ENCODE peak calls at places on chromosomes 4 and X, in ten cellular contexts. W, Q, X, N, T, Y, R, P, V and M are unnamed samples.

GRCh38 chrX:149498767-149499166 is 6.3 kb downstream of the IDS start:
- DNase-seq in W (no peak), Q (no peak), X (no peak), N (no peak), T (no peak), Y (no peak), R (no peak), P (no peak), V (no peak), M (no peak)

GRCh38 chr4:54318904-54319303 is 89.8 kb downstream of the PDGFRA start:
- DNase-seq in W (peak), Q (no peak), X (no peak), N (peak), T (peak), Y (peak), R (peak), P (no peak), V (no peak), M (no peak)

GRCh38 chr4:13329963-13330362 is 154.2 kb downstream of the RAB28 start:
- DNase-seq in W (peak), Q (no peak), X (no peak), N (peak), T (peak), Y (peak), R (peak), P (no peak), V (no peak), M (no peak)

GRCh38 chr4:98006814-98007412 is 136.4 kb downstream of the STPG2 start:
- DNase-seq in W (no peak), Q (no peak), X (no peak), N (no peak), T (no peak), Y (no peak), R (no peak), P (no peak), V (no peak), M (no peak)

GRCh38 chr4:148445071-148445902 is 3.1 kb upstream of the NR3C2 start:
- DNase-seq in W (peak), Q (peak), X (peak), N (no peak), T (no peak), Y (no peak), R (peak), P (peak), V (no peak), M (no peak)

GRCh38 chr4:147453561-147454141 is 27.2 kb upstream of the EDNRA start:
- DNase-seq in W (peak), Q (no peak), X (no peak), N (peak), T (no peak), Y (peak), R (peak), P (no peak), V (no peak), M (no peak)

GRCh38 chr4:7828926-7829325 is 110.7 kb downstream of the AFAP1 start:
- DNase-seq in W (no peak), Q (no peak), X (no peak), N (peak), T (no peak), Y (peak), R (no peak), P (no peak), V (no peak), M (no peak)

GRCh38 chr4:75924309-75924708 is 16.5 kb downstream of the NAAA start:
- DNase-seq in W (no peak), Q (no peak), X (no peak), N (no peak), T (no peak), Y (no peak), R (no peak), P (no peak), V (no peak), M (no peak)

GRCh38 chrX:54042609-54043010 is 1.7 kb downstream of the PHF8 start:
- DNase-seq in W (peak), Q (peak), X (peak), N (peak), T (peak), Y (peak), R (peak), P (peak), V (no peak), M (no peak)

GRCh38 chr4:20249333-20249732 is 2.4 kb upstream of the SLIT2 start:
- DNase-seq in W (peak), Q (no peak), X (no peak), N (peak), T (peak), Y (peak), R (peak), P (no peak), V (no peak), M (no peak)

GRCh38 chr4:185016101-185016940 is 2.0 kb upstream of the HELT start:
- DNase-seq in W (no peak), Q (no peak), X (no peak), N (no peak), T (no peak), Y (no peak), R (no peak), P (no peak), V (no peak), M (no peak)

GRCh38 chr4:78764498-78764961 is 11.6 kb upstream of the BMP2K start:
- DNase-seq in W (peak), Q (no peak), X (no peak), N (no peak), T (no peak), Y (peak), R (no peak), P (no peak), V (no peak), M (no peak)

GRCh38 chr4:101418055-101418454 is 70.7 kb upstream of the PPP3CA start:
- DNase-seq in W (no peak), Q (peak), X (no peak), N (peak), T (no peak), Y (peak), R (no peak), P (no peak), V (no peak), M (no peak)

GRCh38 chrX:68090266-68090665 is 343.0 kb downstream of the OPHN1 start:
- DNase-seq in W (no peak), Q (no peak), X (no peak), N (no peak), T (no peak), Y (peak), R (no peak), P (no peak), V (no peak), M (no peak)

GRCh38 chrX:47612418-47612817 is 7.2 kb downstream of the SYN1 start:
- DNase-seq in W (no peak), Q (no peak), X (no peak), N (no peak), T (no peak), Y (no peak), R (no peak), P (no peak), V (no peak), M (no peak)